ENCODE peak calls at places on chromosomes 3 and 15, in seven cellular contexts. S is NCI-H1105; W is endothelial cell; A is RWPE1; G is skeletal muscle cell; R is CD4-positive, alpha-beta T cell; J is dorsolateral prefrontal cortex. N is an unnamed sample.

GRCh38 chr15:34644061-34644460 is 60.6 kb upstream of the GOLGA8B start:
- DNase-seq in G (peak), A (no peak), W (no peak), J (no peak), R (no peak), S (no peak), N (no peak)

GRCh38 chr3:181694805-181695660 is 16.7 kb upstream of the SOX2 start:
- DNase-seq in G (no peak), R (no peak), A (no peak), S (no peak), W (peak), J (no peak), N (no peak)

GRCh38 chr15:52097176-52097575 is 15.4 kb downstream of the BCL2L10 start:
- DNase-seq in R (no peak), S (no peak), A (no peak), W (no peak), G (no peak), J (no peak), N (no peak)

GRCh38 chr15:67146875-67147381 is 81.5 kb downstream of the SMAD3 start:
- DNase-seq in J (no peak), R (no peak), A (peak), W (no peak), G (peak), S (no peak), N (no peak)

GRCh38 chr3:182786564-182787196 is 6.6 kb upstream of the ATP11B start:
- DNase-seq in G (no peak), R (no peak), S (no peak), A (no peak), W (no peak), J (no peak), N (no peak)

GRCh38 chr3:107524214-107525100 is 1.7 kb downstream of the BBX start:
- DNase-seq in R (peak), J (no peak), W (peak), G (no peak), A (peak), S (peak), N (no peak)

GRCh38 chr3:30770387-30770786 is 124.1 kb downstream of the GADL1 start:
- DNase-seq in W (no peak), R (no peak), S (no peak), A (peak), G (peak), J (no peak), N (no peak)

GRCh38 chr3:89560546-89560945 is 453.1 kb downstream of the EPHA3 start:
- DNase-seq in R (no peak), G (peak), A (peak), S (peak), W (no peak), J (no peak), N (no peak)

GRCh38 chr3:7709383-7710082 is 792.1 kb upstream of the LMCD1 start:
- DNase-seq in A (no peak), G (no peak), W (no peak), R (no peak), S (no peak), J (no peak), N (no peak)

GRCh38 chr3:31157893-31158620 is 263.6 kb upstream of the GADL1 start:
- DNase-seq in S (no peak), G (peak), W (no peak), R (no peak), J (no peak), A (no peak), N (no peak)

GRCh38 chr3:65020780-65021179 is 333.0 kb upstream of the ADAMTS9 start:
- DNase-seq in G (no peak), R (no peak), S (no peak), J (no peak), A (no peak), W (no peak), N (no peak)

GRCh38 chr3:120659285-120659684 is 22.8 kb downstream of the HGD start:
- DNase-seq in J (no peak), A (no peak), R (no peak), G (no peak), S (no peak), W (no peak), N (no peak)

GRCh38 chr15:86235667-86236066 is 156.0 kb downstream of the AGBL1 start:
- DNase-seq in R (no peak), S (no peak), A (no peak), W (no peak), G (no peak), J (no peak), N (no peak)